ENCODE peak calls at places on chromosomes 16 and 17, in four cellular contexts. J is K562, X is HepG2, H is GM12878. A is an unnamed sample.

GRCh38 chr17:11823862-11824261 is 173.4 kb downstream of the ZNF18 start:
- DNase-seq in J (no peak), X (no peak), H (no peak), A (no peak)

GRCh38 chr16:69323428-69323827 is 7.0 kb downstream of the PDF start:
- DNase-seq in J (no peak), X (no peak), H (no peak), A (no peak)

GRCh38 chr17:79769596-79770520 is 8.1 kb upstream of the CBX2 start:
- DNase-seq in J (no peak), X (no peak), H (no peak), A (no peak)

GRCh38 chr16:57565461-57565860 is 23.0 kb downstream of the ADGRG5 start:
- DNase-seq in J (no peak), X (no peak), H (no peak), A (no peak)

GRCh38 chr17:5500247-5500803 is 14.0 kb downstream of the MIS12 start:
- DNase-seq in J (no peak), X (no peak), H (no peak), A (no peak)

GRCh38 chr17:60231234-60231633 is 81.5 kb downstream of the CA4 start:
- DNase-seq in J (no peak), X (peak; percentile 18), H (no peak), A (no peak)

GRCh38 chr17:45775576-45776011 is 8.5 kb upstream of the CRHR1 start:
- DNase-seq in J (no peak), X (no peak), H (no peak), A (no peak)

GRCh38 chr16:27446721-27447120 is 44.7 kb downstream of the IL21R start:
- DNase-seq in J (no peak), X (no peak), H (no peak), A (no peak)

GRCh38 chr17:39209317-39210092 is 9.4 kb downstream of the RPL19 start:
- DNase-seq in J (peak; percentile 41), X (no peak), H (no peak), A (no peak)

GRCh38 chr17:49497147-49498036 is 2.3 kb downstream of the NGFR start:
- DNase-seq in J (no peak), X (no peak), H (no peak), A (peak; percentile 61)

DNA sequence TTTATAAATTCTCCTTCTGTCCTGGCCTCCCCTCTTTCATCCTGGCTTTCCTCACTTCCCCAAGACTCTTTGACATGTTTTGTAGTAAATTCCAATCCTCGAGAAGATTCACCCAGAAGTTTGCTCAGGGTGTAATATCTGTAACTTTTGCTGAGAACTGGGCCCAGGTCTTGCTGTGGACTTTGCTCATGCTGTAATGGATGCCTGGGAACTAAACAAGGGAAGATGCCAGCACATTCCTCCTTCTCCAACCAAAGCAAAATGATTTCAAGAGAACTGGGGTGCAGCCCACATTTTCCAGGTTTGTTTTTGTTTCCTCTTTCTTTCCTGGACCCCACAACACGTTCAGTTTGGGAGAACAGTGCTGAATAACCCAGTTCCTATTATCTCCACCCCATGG is 6.6 kb upstream of the SALL1 start:
- DNase-seq in J (no peak), X (no peak), H (no peak), A (no peak)
- TF ChIP-seq FOXM1 in J (no peak), X (no peak), H (no peak), A (no peak)

DNA sequence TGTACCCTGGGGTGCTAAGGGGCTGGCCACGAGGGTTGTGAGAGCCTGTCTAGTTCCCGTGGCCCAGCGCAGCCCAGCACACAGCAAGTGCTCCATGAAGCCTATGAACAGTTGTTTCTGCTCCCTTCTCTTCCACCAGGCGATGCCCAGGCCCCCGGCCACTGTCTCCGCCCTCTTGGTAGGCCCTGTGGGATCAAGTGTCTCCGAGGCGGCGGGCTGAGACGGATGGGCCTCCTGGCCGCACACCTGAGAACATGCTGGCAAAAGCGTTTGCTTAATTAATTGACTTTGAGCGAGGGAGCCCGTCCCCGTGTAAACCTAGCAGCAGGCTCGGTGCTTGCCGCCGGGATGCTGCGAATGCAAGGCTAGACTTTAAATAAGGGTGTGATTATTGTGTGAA is 129.7 kb upstream of the GSE1 start:
- DNase-seq in J (no peak), X (no peak), H (no peak), A (no peak)
- TF ChIP-seq BHLHE40 in J (no peak), X (no peak), H (no peak), A (no peak)

GRCh38 chr17:34045990-34046389 is 209.1 kb upstream of the CCL2 start:
- DNase-seq in J (no peak), X (no peak), H (no peak), A (no peak)
- TF ChIP-seq FOXM1 in J (no peak), X (no peak), H (no peak), A (no peak)

GRCh38 chr16:24971718-24972117 is 43.5 kb downstream of the ARHGAP17 start:
- DNase-seq in J (no peak), X (no peak), H (no peak), A (no peak)
- TF ChIP-seq BHLHE40 in J (no peak), X (no peak), H (no peak), A (no peak)

DNA sequence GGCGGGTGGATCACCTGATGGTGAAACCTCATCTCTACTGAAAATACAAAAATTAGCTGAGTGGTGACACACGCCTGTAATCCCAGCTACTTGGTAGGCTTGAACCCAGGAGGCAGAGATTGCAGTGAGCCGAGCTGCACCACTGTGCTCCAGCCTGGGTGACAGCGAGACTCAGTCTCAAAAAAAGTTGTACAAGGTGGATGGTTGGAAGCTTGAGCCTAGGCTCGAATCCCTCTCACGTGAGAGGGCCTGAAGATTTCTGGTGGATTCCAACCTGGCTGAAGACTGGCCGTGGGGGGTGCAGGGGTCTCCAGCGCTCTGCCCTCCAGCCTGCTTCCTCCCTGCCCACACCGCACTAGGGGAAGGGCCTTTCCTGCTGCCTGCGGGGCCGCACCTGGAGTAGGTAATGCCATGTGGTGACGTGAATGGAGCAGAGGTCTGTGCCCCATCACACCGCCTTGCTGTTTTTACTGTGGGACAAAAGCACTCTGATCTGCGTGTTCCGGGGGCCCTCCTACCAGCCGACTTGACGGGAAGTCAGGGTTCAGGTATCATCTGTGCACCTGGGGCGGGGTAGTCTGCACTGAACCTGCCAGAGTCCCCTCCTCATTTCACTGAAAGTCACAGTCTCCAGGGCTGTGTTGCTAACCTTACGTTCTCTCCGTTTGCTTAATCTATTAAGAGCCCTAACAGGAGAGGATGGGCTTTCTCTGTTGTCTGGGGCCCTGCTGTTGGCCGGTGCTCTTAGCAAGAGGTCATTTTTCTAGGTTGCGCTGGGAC is 4.2 kb downstream of the RPL13 start:
- DNase-seq in J (no peak), X (peak; percentile 53), H (no peak), A (no peak)
- TF ChIP-seq FOXM1 in J (no peak), X (no peak), H (no peak), A (no peak)

DNA sequence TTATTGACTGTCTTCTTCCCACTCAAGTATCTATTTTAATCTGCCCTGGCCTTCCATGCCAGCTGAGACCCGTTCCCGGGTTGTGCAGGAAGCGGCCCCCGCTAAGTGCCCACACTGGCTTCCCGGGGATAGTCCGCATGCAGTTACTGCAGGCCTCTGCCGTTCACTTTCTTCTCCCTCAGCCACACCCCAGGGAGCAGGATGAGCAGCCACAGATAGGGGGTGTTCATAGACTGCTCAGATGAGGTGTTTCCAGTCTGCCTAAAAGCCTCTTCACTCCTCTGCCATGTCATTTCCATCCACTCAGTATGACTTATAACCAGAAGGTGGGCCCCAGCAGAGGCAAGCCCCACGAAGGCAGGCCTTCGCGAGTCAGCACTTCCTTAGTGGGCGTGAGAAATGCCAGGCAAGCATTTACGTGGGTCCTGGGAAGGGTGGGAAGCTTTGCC is 7.7 kb downstream of the MED9 start:
- DNase-seq in J (no peak), X (no peak), H (no peak), A (no peak)
- TF ChIP-seq BHLHE40 in J (no peak), X (no peak), H (no peak), A (no peak)

DNA sequence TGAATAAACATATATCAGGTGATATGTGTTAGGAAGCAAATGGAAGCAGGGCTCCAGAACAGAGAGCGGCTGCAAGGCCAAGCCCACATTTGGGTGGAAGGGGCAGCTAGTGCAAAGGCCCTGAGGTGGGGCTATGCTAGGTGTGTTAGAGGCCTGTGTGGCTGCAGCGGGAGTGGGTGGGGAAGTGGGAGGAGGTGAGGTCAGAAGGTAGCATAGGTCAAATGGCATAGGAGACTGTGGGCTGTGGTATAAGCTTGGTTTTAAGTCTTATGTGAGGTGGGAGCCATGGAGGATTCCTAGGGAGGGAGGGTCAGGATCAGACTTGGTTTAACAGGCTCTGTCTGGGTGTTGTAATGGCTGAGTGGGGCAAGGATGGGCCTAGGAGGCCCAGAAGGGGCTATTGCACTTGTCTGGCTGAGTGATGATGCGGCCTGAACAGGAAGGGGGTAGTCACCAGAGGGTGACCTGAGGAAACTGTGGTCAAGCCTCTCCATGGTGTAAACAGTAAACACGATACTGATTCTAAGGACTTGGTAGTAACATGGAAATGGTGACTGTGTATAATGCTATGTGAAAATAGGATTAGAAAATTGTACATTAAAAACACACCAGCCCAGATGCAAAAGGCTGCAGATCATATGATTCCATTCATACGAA is 31.1 kb downstream of the RAI1 start:
- DNase-seq in J (no peak), X (no peak), H (peak; percentile 68), A (no peak)
- TF ChIP-seq FOXM1 in J (no peak), X (no peak), H (no peak), A (no peak)

GRCh38 chr16:8751481-8752311 is 45.7 kb downstream of the TMEM186 start:
- DNase-seq in J (no peak), X (peak; percentile 76), H (no peak), A (no peak)
- TF ChIP-seq BHLHE40 in J (no peak), X (no peak), H (no peak), A (no peak)

GRCh38 chr16:67649494-67649931 is 4.6 kb downstream of the CARMIL2 start:
- DNase-seq in J (peak; percentile 58), X (no peak), H (no peak), A (no peak)
- TF ChIP-seq FOXM1 in J (no peak), X (peak; percentile 37), H (no peak), A (no peak)

GRCh38 chr17:74206332-74206818 is 2.9 kb downstream of the RPL38 start:
- DNase-seq in J (no peak), X (no peak), H (no peak), A (no peak)
- TF ChIP-seq BHLHE40 in J (no peak), X (no peak), H (no peak), A (no peak)

A was measured in HEK293T.